ENCODE peak calls at places on chromosome 18, in seven cellular contexts. M is cardiac fibroblast, K is lower lobe of right lung, F is epithelial cell of esophagus, Y is WTC11, Z is uterus, O is neural crest cell. X is an unnamed sample.

GRCh38 chr18:5049124-5049523 is 147.9 kb downstream of the AKAIN1 start:
- DNase-seq in M (no peak), K (no peak), F (no peak), Y (no peak), Z (no peak), O (no peak), X (no peak)

GRCh38 chr18:40864846-40865245 is 1090.2 kb upstream of the PIK3C3 start:
- DNase-seq in M (no peak), K (no peak), F (no peak), Y (no peak), Z (no peak), O (no peak), X (no peak)

GRCh38 chr18:3852321-3852720 is 402.3 kb downstream of the TGIF1 start:
- DNase-seq in M (no peak), K (no peak), F (no peak), Y (no peak), Z (no peak), O (no peak), X (no peak)

GRCh38 chr18:6781846-6782245 is 52.3 kb downstream of the ARHGAP28 start:
- DNase-seq in M (peak), K (no peak), F (peak), Y (no peak), Z (peak), O (no peak), X (no peak)

GRCh38 chr18:55858661-55859111 is 270.7 kb upstream of the TCF4 start:
- DNase-seq in M (peak), K (no peak), F (no peak), Y (no peak), Z (no peak), O (no peak), X (no peak)

GRCh38 chr18:58525517-58525916 is 103.4 kb downstream of the ALPK2 start:
- DNase-seq in M (peak), K (no peak), F (peak), Y (no peak), Z (no peak), O (no peak), X (peak)

GRCh38 chr18:74289137-74289536 is 2.6 kb downstream of the CYB5A start:
- DNase-seq in M (peak), K (no peak), F (no peak), Y (no peak), Z (no peak), O (no peak), X (no peak)

GRCh38 chr18:8890957-8891464 is 185.7 kb downstream of the MTCL1 start:
- DNase-seq in M (peak), K (no peak), F (peak), Y (no peak), Z (no peak), O (no peak), X (no peak)

GRCh38 chr18:74351354-74351753 is 35.7 kb downstream of the C18orf63 start:
- DNase-seq in M (peak), K (no peak), F (peak), Y (no peak), Z (no peak), O (no peak), X (no peak)

GRCh38 chr18:10164241-10165160 is 250.7 kb downstream of the VAPA start:
- DNase-seq in M (no peak), K (no peak), F (no peak), Y (no peak), Z (no peak), O (no peak), X (no peak)

GRCh38 chr18:71134122-71134521 is 845.3 kb downstream of the SOCS6 start:
- DNase-seq in M (no peak), K (no peak), F (no peak), Y (no peak), Z (no peak), O (no peak), X (no peak)

GRCh38 chr18:22703883-22704626 is 229.1 kb upstream of the RBBP8 start:
- DNase-seq in M (peak), K (no peak), F (peak), Y (no peak), Z (no peak), O (peak), X (no peak)

GRCh38 chr18:13791181-13791580 is 32.8 kb upstream of the MC5R start:
- DNase-seq in M (peak), K (no peak), F (peak), Y (no peak), Z (no peak), O (no peak), X (no peak)

GRCh38 chr18:48674198-48674721 is 135.4 kb downstream of the CTIF start:
- DNase-seq in M (peak), K (no peak), F (no peak), Y (no peak), Z (peak), O (no peak), X (no peak)

GRCh38 chr18:43588838-43589237 is 311.5 kb upstream of the SYT4 start:
- DNase-seq in M (no peak), K (no peak), F (no peak), Y (no peak), Z (no peak), O (no peak), X (no peak)

GRCh38 chr18:43589611-43590151 is 312.4 kb upstream of the SYT4 start:
- DNase-seq in M (no peak), K (no peak), F (no peak), Y (no peak), Z (no peak), O (no peak), X (no peak)

GRCh38 chr18:43590182-43590903 is 313.1 kb upstream of the SYT4 start:
- DNase-seq in M (no peak), K (no peak), F (peak), Y (no peak), Z (no peak), O (no peak), X (no peak)

GRCh38 chr18:43592268-43592667 is 315.0 kb upstream of the SYT4 start:
- DNase-seq in M (no peak), K (no peak), F (no peak), Y (no peak), Z (no peak), O (no peak), X (no peak)

GRCh38 chr18:43587538-43588153 is 310.4 kb upstream of the SYT4 start:
- DNase-seq in M (peak), K (no peak), F (peak), Y (no peak), Z (no peak), O (no peak), X (no peak)
- TF ChIP-seq CTCF in M (peak), K (peak), F (peak), Y (peak), Z (peak), O (peak), X (peak)

GRCh38 chr18:45014047-45014501 is 333.4 kb downstream of the SETBP1 start:
- DNase-seq in M (peak), K (no peak), F (peak), Y (peak), Z (peak), O (no peak), X (no peak)
- TF ChIP-seq CTCF in M (peak), K (no peak), F (peak), Y (no peak), Z (no peak), O (peak), X (no peak)

GRCh38 chr18:37567994-37568359 is 2.4 kb upstream of the CELF4 start:
- DNase-seq in M (no peak), K (no peak), F (no peak), Y (no peak), Z (no peak), O (no peak), X (no peak)

GRCh38 chr18:37572736-37573135 is 7.1 kb upstream of the CELF4 start:
- DNase-seq in M (no peak), K (no peak), F (no peak), Y (no peak), Z (no peak), O (no peak), X (no peak)

GRCh38 chr18:37568671-37569070 is 3.1 kb upstream of the CELF4 start:
- DNase-seq in M (no peak), K (no peak), F (no peak), Y (no peak), Z (no peak), O (no peak), X (no peak)

GRCh38 chr18:37571266-37571665 is 5.7 kb upstream of the CELF4 start:
- DNase-seq in M (no peak), K (no peak), F (no peak), Y (no peak), Z (no peak), O (no peak), X (no peak)

DNA sequence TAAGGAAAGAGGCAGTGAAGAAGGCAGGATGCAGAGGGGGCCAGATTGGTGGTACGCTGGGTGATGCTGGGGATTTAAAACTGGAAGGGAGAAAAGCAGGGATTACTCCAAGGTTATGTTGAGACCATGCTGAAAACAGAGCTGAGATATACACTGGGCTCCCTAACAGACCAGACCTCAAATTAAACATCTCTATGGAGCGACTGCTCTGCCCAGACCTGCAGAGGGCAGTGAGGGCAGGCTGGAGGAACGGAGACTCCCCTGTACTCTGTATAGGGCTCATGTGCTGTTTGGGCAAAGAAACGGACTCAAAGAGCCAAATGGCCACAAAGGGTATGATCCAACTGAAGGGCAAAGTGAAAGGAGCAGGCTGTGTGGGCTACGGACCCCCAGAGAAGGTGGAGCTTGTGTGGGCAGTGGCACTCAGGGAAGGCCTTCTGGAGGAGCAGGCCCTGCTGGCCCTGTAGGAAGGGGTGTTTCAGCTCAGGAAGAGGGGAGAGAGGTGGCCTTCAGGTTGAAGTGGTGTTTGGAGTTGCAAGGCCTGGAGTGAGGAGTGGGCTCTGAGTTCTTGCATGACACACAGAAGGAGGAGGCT is 4.8 kb upstream of the CELF4 start:
- DNase-seq in M (no peak), K (no peak), F (no peak), Y (peak), Z (no peak), O (no peak), X (no peak)
- TF ChIP-seq CTCF in M (no peak), K (no peak), F (no peak), Y (no peak), Z (no peak), O (no peak), X (no peak)

GRCh38 chr18:24023185-24023814 is 8.7 kb downstream of the TTC39C start:
- DNase-seq in M (no peak), K (no peak), F (peak), Y (peak), Z (no peak), O (no peak), X (no peak)
- TF ChIP-seq CTCF in M (no peak), K (no peak), F (peak), Y (no peak), Z (no peak), O (peak), X (no peak)

GRCh38 chr18:44213288-44213687 is 467.4 kb upstream of the SETBP1 start:
- DNase-seq in M (no peak), K (no peak), F (no peak), Y (no peak), Z (no peak), O (no peak), X (no peak)

DNA sequence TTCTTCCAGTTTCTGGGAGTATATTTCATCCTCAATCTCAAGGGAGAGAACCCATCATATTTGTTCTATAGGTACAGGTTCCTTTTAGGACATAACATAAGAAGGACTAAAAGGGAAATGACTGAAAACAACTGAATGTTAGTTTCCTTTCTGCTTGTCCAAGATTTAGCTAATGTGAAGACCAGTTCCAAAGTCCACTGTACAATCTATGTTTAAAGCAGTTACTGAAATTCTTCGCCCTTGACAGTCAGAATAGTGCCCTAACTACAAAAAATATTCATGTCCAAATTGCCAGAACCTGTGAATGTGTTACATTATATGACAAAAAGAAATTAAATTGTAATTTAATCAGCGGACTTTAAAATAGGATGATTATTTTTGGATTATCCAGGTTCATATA is 466.3 kb upstream of the SETBP1 start:
- DNase-seq in M (no peak), K (no peak), F (no peak), Y (no peak), Z (no peak), O (no peak), X (no peak)
- TF ChIP-seq CTCF in M (no peak), K (no peak), F (no peak), Y (no peak), Z (no peak), O (no peak), X (no peak)

GRCh38 chr18:31101148-31102019 is 837 bp downstream of the DSC2 start:
- DNase-seq in M (no peak), K (peak), F (peak), Y (peak), Z (peak), O (peak), X (no peak)
- TF ChIP-seq CTCF in M (no peak), K (no peak), F (no peak), Y (no peak), Z (no peak), O (peak), X (no peak)

DNA sequence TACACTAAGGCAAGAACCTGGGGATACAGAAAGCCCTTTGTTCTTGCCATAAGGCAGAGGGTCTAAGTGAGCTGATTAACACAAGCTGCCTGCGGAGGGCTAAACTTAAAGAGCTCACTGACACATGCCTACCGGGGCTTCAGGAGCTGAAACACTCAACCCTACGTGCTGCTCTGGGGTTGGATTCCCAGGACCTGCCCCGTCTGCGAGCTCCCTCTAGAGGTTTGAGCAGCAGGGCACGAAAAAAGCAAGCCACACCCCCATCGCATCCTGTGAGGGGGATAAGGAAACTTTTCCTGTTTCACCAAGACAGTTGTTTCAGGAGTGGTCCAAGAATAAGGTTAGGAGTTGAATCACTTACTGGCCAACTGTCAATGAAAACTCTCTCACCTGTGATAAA is 562.1 kb downstream of the TMX3 start:
- DNase-seq in M (no peak), K (no peak), F (no peak), Y (peak), Z (no peak), O (no peak), X (no peak)
- TF ChIP-seq CTCF in M (no peak), K (no peak), F (peak), Y (peak), Z (no peak), O (no peak), X (peak)

GRCh38 chr18:46622451-46622850 is 34.6 kb downstream of the LOXHD1 start:
- DNase-seq in M (no peak), K (no peak), F (no peak), Y (no peak), Z (no peak), O (no peak), X (no peak)

GRCh38 chr18:46623541-46623940 is 33.5 kb downstream of the LOXHD1 start:
- DNase-seq in M (no peak), K (no peak), F (peak), Y (no peak), Z (no peak), O (no peak), X (no peak)

GRCh38 chr18:46621871-46622270 is 35.1 kb downstream of the LOXHD1 start:
- DNase-seq in M (no peak), K (no peak), F (no peak), Y (no peak), Z (no peak), O (no peak), X (no peak)

GRCh38 chr18:46624127-46624526 is 32.9 kb downstream of the LOXHD1 start:
- DNase-seq in M (no peak), K (no peak), F (no peak), Y (no peak), Z (no peak), O (no peak), X (no peak)

DNA sequence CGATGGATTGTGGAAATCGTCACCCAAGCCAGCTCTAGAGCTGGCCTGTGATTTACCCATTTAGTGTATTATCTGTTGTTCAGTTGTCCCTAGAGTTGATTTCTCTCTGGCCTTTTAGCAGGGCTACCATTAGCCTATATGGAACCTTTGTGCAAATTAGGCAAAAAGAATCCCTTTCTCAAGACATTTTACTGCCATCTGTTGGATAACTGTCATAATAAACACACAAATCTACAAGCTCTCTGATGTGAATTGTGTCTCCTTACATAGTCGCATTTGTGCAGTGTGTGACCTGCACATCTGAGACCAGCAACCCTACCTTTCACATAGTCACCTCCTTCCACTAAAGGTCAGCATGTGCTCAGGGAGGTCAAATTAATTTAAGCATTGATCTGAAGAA is 34.0 kb downstream of the LOXHD1 start:
- DNase-seq in M (peak), K (no peak), F (peak), Y (no peak), Z (no peak), O (no peak), X (no peak)
- TF ChIP-seq CTCF in M (no peak), K (peak), F (peak), Y (no peak), Z (no peak), O (peak), X (no peak)